ENCODE peak calls at places on chromosome 18, in seven cellular contexts. U, S, Q, G, A, C and Z are unnamed samples.
A peak's percentile ranks its signal among the peaks of the same experiment; 100 is the strongest.

GRCh38 chr18:63307555-63308200 is 11.9 kb downstream of the BCL2 start:
- DNase-seq in S (no peak), Q (no peak), U (no peak), G (no peak), A (no peak), C (no peak), Z (no peak)

GRCh38 chr18:24060644-24061043 is 46.1 kb downstream of the TTC39C start:
- DNase-seq in Q (no peak), C (no peak), A (no peak), G (no peak), S (no peak), U (no peak), Z (no peak)

GRCh38 chr18:8730080-8730827 is 24.9 kb downstream of the MTCL1 start:
- DNase-seq in G (no peak), C (peak; percentile 89), U (no peak), S (no peak), Q (peak; percentile 50), A (no peak), Z (no peak)

GRCh38 chr18:70110678-70111077 is 94.8 kb downstream of the RTTN start:
- DNase-seq in A (no peak), S (no peak), Q (no peak), U (no peak), G (no peak), C (no peak), Z (no peak)

GRCh38 chr18:62612721-62613120 is 89.9 kb downstream of the ZCCHC2 start:
- DNase-seq in C (no peak), U (no peak), G (no peak), A (no peak), S (no peak), Q (no peak), Z (no peak)

GRCh38 chr18:9731380-9731779 is 23.3 kb downstream of the RAB31 start:
- DNase-seq in C (no peak), A (no peak), Q (no peak), U (no peak), S (no peak), G (no peak), Z (no peak)

GRCh38 chr18:11154983-11155759 is 5.8 kb upstream of the PIEZO2 start:
- DNase-seq in Q (no peak), G (no peak), A (no peak), S (no peak), C (no peak), U (no peak), Z (no peak)

GRCh38 chr18:62614499-62614898 is 91.7 kb downstream of the ZCCHC2 start:
- DNase-seq in A (no peak), G (no peak), U (no peak), S (no peak), C (no peak), Q (no peak), Z (no peak)

GRCh38 chr18:43486462-43486861 is 209.2 kb upstream of the SYT4 start:
- DNase-seq in G (no peak), Q (peak; percentile 9), U (no peak), C (no peak), A (no peak), S (no peak), Z (no peak)

GRCh38 chr18:45890606-45891005 is 65.1 kb downstream of the SIGLEC15 start:
- DNase-seq in S (no peak), Q (no peak), U (no peak), G (no peak), A (no peak), C (no peak), Z (no peak)